ENCODE peak calls at places on chromosomes 7 and 10, in eight cellular contexts. F is CD4-positive, alpha-beta T cell; A is breast epithelium; N is left ventricle myocardium inferior; Y is ovary; S is testis; K is AG09309; D is cardiac muscle cell. U is an unnamed sample.

GRCh38 chr10:70743879-70744278 is 41.3 kb downstream of the TBATA start:
- DNase-seq in K (no peak), F (no peak), Y (no peak), A (no peak), D (no peak), N (no peak), S (no peak), U (no peak)

GRCh38 chr7:73778801-73779389 is 8.8 kb upstream of the CLDN3 start:
- DNase-seq in N (no peak), S (no peak), K (no peak), A (no peak), D (no peak), Y (no peak), F (no peak), U (no peak)

GRCh38 chr7:12412407-12412806 is 8.7 kb upstream of the VWDE start:
- DNase-seq in D (no peak), K (no peak), A (no peak), F (no peak), S (no peak), Y (no peak), N (no peak), U (no peak)

GRCh38 chr7:149735779-149736477 is 37.5 kb downstream of the ZNF467 start:
- DNase-seq in N (no peak), S (no peak), K (no peak), D (no peak), Y (no peak), A (no peak), F (no peak), U (peak; percentile 32)

GRCh38 chr7:20152511-20152910 is 64.7 kb downstream of the MACC1 start:
- DNase-seq in D (no peak), N (no peak), A (no peak), K (no peak), Y (no peak), F (no peak), S (no peak), U (no peak)

GRCh38 chr7:79298145-79298760 is 155.2 kb downstream of the MAGI2 start:
- DNase-seq in N (no peak), S (peak; percentile 64), K (peak; percentile 51), A (no peak), Y (peak; percentile 12), D (peak; percentile 61), F (no peak), U (peak; percentile 66)

GRCh38 chr10:80444646-80445319 is 9.3 kb upstream of the TSPAN14 start:
- DNase-seq in D (peak; percentile 67), S (peak; percentile 83), N (peak; percentile 60), F (peak; percentile 61), Y (peak; percentile 43), A (peak; percentile 32), K (peak; percentile 60), U (peak; percentile 81)

GRCh38 chr10:118689070-118689858 is 65.5 kb downstream of the CACUL1 start:
- DNase-seq in Y (no peak), A (no peak), F (no peak), S (no peak), D (no peak), K (no peak), N (no peak), U (no peak)

GRCh38 chr10:86979977-86980448 is 11.7 kb downstream of the ADIRF start:
- DNase-seq in N (peak; percentile 46), K (no peak), D (peak; percentile 68), Y (peak; percentile 40), F (no peak), A (no peak), S (no peak), U (peak; percentile 76)

GRCh38 chr7:130741336-130741995 is 7.5 kb upstream of the KLF14 start:
- DNase-seq in Y (no peak), A (no peak), K (no peak), S (no peak), N (no peak), F (no peak), D (no peak), U (no peak)

GRCh38 chr10:12194752-12195271 is 879 bp downstream of the NUDT5 start:
- DNase-seq in D (peak; percentile 14), Y (peak; percentile 30), S (peak; percentile 45), A (peak; percentile 20), F (peak; percentile 12), K (no peak), N (peak; percentile 38), U (peak; percentile 69)

GRCh38 chr10:15335500-15335899 is 35.6 kb downstream of the FAM171A1 start:
- DNase-seq in A (no peak), F (no peak), Y (no peak), K (no peak), D (no peak), N (no peak), S (no peak), U (no peak)

GRCh38 chr7:28990200-28990960 is 32.2 kb upstream of the TRIL start:
- DNase-seq in Y (no peak), F (no peak), D (no peak), N (peak; percentile 72), A (no peak), K (no peak), S (no peak), U (no peak)

GRCh38 chr7:1611708-1612241 is 41.9 kb upstream of the PSMG3 start:
- DNase-seq in K (peak; percentile 72), N (no peak), F (no peak), S (no peak), A (no peak), Y (no peak), D (no peak), U (peak; percentile 96)

GRCh38 chr7:137488038-137488437 is 144.5 kb upstream of the PTN start:
- DNase-seq in S (no peak), F (no peak), A (no peak), N (no peak), K (no peak), D (no peak), Y (no peak), U (no peak)

GRCh38 chr7:101173752-101174244 is 6.3 kb downstream of the NAT16 start:
- DNase-seq in D (no peak), F (peak; percentile 45), Y (no peak), S (peak; percentile 63), N (no peak), K (no peak), A (no peak), U (peak; percentile 94)

GRCh38 chr10:116255931-116256748 is 16.9 kb downstream of the GFRA1 start:
- DNase-seq in F (no peak), S (no peak), D (no peak), N (no peak), A (no peak), Y (no peak), K (no peak), U (no peak)

GRCh38 chr7:147509859-147510542 is 1080.6 kb upstream of the C7orf33 start:
- DNase-seq in K (no peak), N (no peak), Y (no peak), D (no peak), S (no peak), F (no peak), A (no peak), U (peak; percentile 38)

GRCh38 chr7:45882465-45882810 is 5.8 kb upstream of the IGFBP1 start:
- DNase-seq in S (no peak), K (no peak), A (no peak), N (no peak), D (no peak), Y (no peak), F (no peak), U (no peak)

GRCh38 chr10:119231654-119232053 is 24.3 kb downstream of the GRK5 start:
- DNase-seq in N (no peak), D (no peak), K (no peak), S (no peak), Y (no peak), F (no peak), A (no peak), U (no peak)

DNA sequence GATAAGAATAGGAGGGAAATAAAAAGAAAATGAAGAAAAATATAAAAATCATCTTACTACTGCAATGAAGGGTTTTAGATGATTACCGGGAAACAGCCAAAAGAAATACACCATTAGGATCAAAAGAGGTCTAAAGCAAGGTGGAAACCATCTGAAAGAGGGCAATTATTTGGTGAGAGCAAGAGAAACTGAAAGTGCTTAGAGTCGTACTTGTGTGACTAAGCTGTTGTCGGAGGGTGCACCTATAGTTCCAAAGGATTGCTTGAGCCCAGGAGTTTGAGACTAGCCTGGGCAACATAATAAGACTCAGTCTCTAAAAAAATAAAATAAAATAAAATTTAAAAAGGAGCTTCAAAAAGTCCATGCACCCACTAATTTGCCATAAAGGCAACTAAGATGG is 169.5 kb downstream of the DKK1 start:
- DNase-seq in F (no peak), A (no peak), D (no peak), N (no peak), K (no peak), S (no peak), Y (no peak), U (no peak)
- TF ChIP-seq CTCF in F (no peak), A (no peak), D (no peak), N (no peak), K (no peak), S (no peak), Y (no peak), U (no peak)

DNA sequence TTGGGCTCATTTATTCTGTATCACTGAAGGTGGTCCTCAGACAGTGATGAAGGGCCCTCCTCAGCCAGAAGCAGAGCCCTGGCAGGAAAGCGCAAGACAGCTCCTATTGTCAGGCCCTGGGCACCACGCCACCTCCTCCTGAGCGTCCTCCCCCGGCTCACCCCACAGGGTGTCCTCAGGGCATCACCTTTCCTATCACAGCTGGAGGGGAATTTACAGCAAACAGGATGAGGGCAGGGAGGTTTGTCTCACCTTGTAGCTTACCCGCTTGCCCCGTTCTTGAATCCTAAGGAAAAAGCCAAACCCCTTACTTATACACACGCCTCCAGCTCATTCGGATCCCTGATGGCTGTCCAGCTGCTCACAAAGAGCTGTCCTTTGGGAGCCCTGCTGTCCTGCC is 50.2 kb upstream of the LANCL2 start:
- DNase-seq in A (no peak), N (no peak), F (no peak), S (peak; percentile 47), K (no peak), D (no peak), Y (no peak), U (peak; percentile 79)
- TF ChIP-seq CTCF in A (no peak), N (no peak), F (no peak), S (no peak), K (no peak), D (no peak), Y (no peak), U (no peak)

GRCh38 chr7:22094413-22095304 is 149.0 kb upstream of the CDCA7L start:
- DNase-seq in S (no peak), N (no peak), F (no peak), D (no peak), K (peak; percentile 64), A (no peak), Y (no peak), U (no peak)
- TF ChIP-seq CTCF in S (no peak), N (no peak), F (no peak), D (no peak), K (no peak), A (no peak), Y (no peak), U (peak; percentile 8)

DNA sequence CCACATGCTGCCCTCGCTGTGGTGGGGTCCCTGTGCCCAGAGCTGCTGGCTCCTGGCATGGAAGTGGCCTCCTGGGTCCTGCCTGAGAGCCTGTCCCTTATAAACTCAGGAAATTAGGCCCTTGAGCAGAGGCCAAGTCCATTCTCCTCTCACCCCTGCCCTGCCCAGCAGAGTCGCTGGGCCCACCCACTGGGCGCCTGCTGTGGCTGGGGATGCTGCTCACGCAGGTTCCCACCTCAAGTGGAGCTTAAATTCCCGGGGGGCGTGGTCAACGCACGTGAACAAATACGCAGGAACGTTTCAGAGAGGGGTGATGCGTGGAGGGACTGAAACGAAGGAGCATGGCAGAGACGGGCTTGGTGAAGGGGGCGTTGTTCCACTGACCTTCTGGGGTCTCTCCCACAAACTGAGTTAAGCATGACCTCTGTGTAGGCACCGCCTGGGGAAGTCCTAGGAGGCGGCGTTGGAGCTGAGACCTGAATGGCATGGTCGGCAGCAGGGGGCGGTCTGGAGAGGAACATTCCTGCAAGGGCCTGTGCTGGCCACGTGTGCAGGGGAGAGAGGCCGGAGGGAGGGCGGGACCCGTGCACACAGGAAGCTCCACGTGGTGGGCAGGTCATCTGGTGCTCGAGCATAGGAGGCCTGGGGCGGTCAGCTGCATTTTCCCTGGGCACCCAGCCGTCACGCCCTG is 27.9 kb downstream of the FAM20C start:
- DNase-seq in Y (no peak), N (no peak), K (no peak), A (no peak), F (no peak), S (no peak), D (peak; percentile 47), U (no peak)
- TF ChIP-seq CTCF in Y (no peak), N (no peak), K (no peak), A (no peak), F (no peak), S (no peak), D (no peak), U (no peak)